ENCODE peak calls at places on chromosomes 7 and 10, in seven cellular contexts. P is tibial nerve, V is NB4, Y is ovary, E is thoracic aorta, K is right atrium auricular region, H is epithelial cell of esophagus. Q is an unnamed sample.

GRCh38 chr7:121394709-121395140 is 1.4 kb downstream of the FAM3C start:
- DNase-seq in P (no peak), E (no peak), K (no peak), H (no peak), Y (no peak), V (peak; percentile 15), Q (no peak)

GRCh38 chr7:23530355-23530754 is 1.4 kb downstream of the TRA2A start:
- DNase-seq in K (no peak), P (no peak), V (peak; percentile 62), E (no peak), H (peak; percentile 55), Y (no peak), Q (peak; percentile 45)

GRCh38 chr10:21507066-21507669 is 18.3 kb downstream of the SKIDA1 start:
- DNase-seq in P (no peak), V (no peak), H (no peak), E (no peak), Y (no peak), K (no peak), Q (no peak)

GRCh38 chr10:84179059-84179710 is 5.6 kb downstream of the GPR15LG start:
- DNase-seq in E (no peak), H (peak; percentile 100), V (no peak), Y (no peak), P (no peak), K (no peak), Q (no peak)

GRCh38 chr7:7779888-7780287 is 61.5 kb upstream of the RPA3 start:
- DNase-seq in H (no peak), Y (no peak), V (peak; percentile 59), E (no peak), K (no peak), P (no peak), Q (no peak)

GRCh38 chr7:134686782-134687181 is 40.1 kb downstream of the BPGM start:
- DNase-seq in P (no peak), H (no peak), Y (no peak), K (no peak), E (no peak), V (no peak), Q (no peak)

GRCh38 chr7:68700414-68700813 is 897.9 kb upstream of the AUTS2 start:
- DNase-seq in V (no peak), Y (no peak), H (no peak), E (no peak), K (no peak), P (no peak), Q (no peak)

GRCh38 chr7:131007439-131008330 is 273.7 kb upstream of the KLF14 start:
- DNase-seq in E (no peak), Y (peak; percentile 60), H (peak; percentile 84), V (peak; percentile 76), K (peak; percentile 79), P (peak; percentile 67), Q (no peak)

GRCh38 chr10:122299423-122300075 is 28.5 kb downstream of the BTBD16 start:
- DNase-seq in E (no peak), V (no peak), K (peak; percentile 55), P (no peak), Y (no peak), H (no peak), Q (no peak)

GRCh38 chr7:32218741-32219283 is 148.6 kb upstream of the PDE1C start:
- DNase-seq in Y (no peak), K (no peak), P (no peak), E (no peak), H (no peak), V (no peak), Q (no peak)

GRCh38 chr7:152899482-152900166 is 140.1 kb downstream of the ACTR3B start:
- DNase-seq in P (no peak), K (peak; percentile 65), V (peak; percentile 61), E (no peak), Y (no peak), H (peak; percentile 37), Q (no peak)

GRCh38 chr10:48470893-48471805 is 133.7 kb downstream of the ARHGAP22 start:
- DNase-seq in H (peak; percentile 97), V (peak; percentile 27), P (no peak), Y (peak; percentile 26), E (no peak), K (no peak), Q (no peak)

GRCh38 chr7:1246871-1247526 is 14.3 kb downstream of the UNCX start:
- DNase-seq in P (no peak), H (no peak), K (no peak), V (no peak), Y (no peak), E (no peak), Q (no peak)

GRCh38 chr10:58304099-58304633 is 30.6 kb upstream of the UBE2D1 start:
- DNase-seq in H (no peak), Y (no peak), V (no peak), P (no peak), K (no peak), E (no peak), Q (no peak)

GRCh38 chr10:4043897-4044296 is 258.9 kb upstream of the KLF6 start:
- DNase-seq in E (no peak), K (no peak), Y (no peak), P (no peak), V (no peak), H (no peak), Q (no peak)

GRCh38 chr10:130833596-130833995 is 477.9 kb downstream of the TCERG1L start:
- DNase-seq in H (no peak), K (no peak), V (no peak), Y (no peak), P (no peak), E (no peak), Q (no peak)

GRCh38 chr10:36254191-36254590 is 612.1 kb upstream of the FZD8 start:
- DNase-seq in E (no peak), K (peak; percentile 73), Y (peak; percentile 39), P (peak; percentile 88), V (no peak), H (peak; percentile 65), Q (no peak)

GRCh38 chr10:35012781-35013180 is 77.4 kb downstream of the CUL2 start:
- DNase-seq in Y (no peak), K (no peak), H (no peak), V (no peak), P (no peak), E (no peak), Q (no peak)
- H3K4me3 ChIP-seq in Y (no peak overlapping the region), K (no peak overlapping the region), H (no peak overlapping the region), V (no peak overlapping the region), P (no peak overlapping the region), E (no peak overlapping the region), Q (no peak overlapping the region)

GRCh38 chr7:127551941-127552340 is 33.5 kb downstream of the GCC1 start:
- DNase-seq in K (no peak), H (no peak), V (no peak), Y (no peak), P (no peak), E (no peak), Q (no peak)

GRCh38 chr7:127546313-127546712 is 39.1 kb downstream of the GCC1 start:
- DNase-seq in V (no peak), E (no peak), H (no peak), K (no peak), P (no peak), Y (no peak), Q (no peak)

DNA sequence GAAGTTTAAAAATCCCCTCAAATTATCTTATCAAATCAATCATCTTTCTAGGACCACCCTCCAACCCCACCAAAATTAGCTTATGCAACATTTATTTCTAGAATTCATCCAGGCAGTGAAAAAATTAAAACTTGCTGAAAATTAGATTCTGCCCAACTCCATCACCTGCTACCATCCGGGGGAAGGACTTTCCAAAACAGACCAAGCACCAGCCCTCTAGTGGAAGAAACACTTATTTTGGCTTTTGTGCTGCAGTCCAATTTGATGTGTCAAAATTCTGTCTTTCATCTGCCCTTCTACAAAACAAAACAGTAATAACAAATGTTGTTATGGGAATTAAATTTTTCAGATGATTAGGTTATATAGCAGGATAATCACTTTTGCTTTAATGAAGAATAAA is 35.1 kb downstream of the GCC1 start:
- DNase-seq in E (no peak), V (no peak), H (no peak), K (no peak), Y (no peak), P (no peak), Q (no peak)
- TF ChIP-seq CTCF in E (no peak), V (peak; percentile 20), H (peak; percentile 23), K (no peak), Y (no peak), P (no peak), Q (peak; percentile 22)

DNA sequence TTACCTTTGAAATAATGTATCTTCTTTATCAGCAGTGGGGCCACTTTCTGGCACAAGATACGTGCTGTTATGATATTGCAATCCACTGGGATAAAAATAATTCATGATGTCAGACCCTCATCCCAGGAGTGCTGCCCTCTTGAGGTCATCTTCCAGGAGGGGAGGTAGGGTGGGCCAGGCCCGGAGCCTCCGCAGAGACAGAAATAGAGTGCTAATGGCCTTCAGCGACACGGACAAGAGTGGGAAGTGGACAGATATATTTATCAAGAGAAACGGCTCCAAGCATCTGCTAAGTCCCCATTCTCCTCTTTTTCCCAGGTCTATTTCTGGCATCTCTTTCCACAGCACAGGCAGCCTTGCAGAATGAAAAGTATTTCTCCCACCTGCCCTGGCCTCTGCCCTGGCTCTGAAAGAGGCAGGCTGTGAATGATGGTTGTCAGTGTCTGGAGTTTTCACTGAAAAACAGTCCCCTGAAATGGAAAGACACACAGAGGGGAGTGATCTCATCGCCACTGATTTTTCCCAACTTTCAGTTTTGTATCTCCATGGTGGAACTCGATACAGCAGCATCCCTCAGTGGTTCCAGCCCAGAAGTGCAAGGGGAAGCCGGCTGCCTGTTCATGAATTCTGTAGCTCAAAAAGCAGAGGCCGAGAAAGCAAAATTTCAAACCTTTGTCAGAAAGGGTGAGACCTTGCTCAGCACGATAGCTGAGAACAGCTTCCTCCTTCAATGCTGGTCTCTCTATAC is 251.7 kb upstream of the MYO3A start:
- DNase-seq in K (no peak), V (no peak), Y (no peak), E (no peak), P (no peak), H (peak; percentile 18), Q (no peak)
- H3K4me3 ChIP-seq in K (peak overlapping the region; percentile 23), V (no peak overlapping the region), Y (no peak overlapping the region), E (peak overlapping the region; percentile 27), P (peak overlapping the region; percentile 35), H (no peak overlapping the region), Q (no peak overlapping the region)

GRCh38 chr10:101012525-101013364 is 13.1 kb downstream of the LZTS2 start:
- DNase-seq in P (peak; percentile 90), E (peak; percentile 65), H (peak; percentile 88), V (peak; percentile 92), Y (peak; percentile 91), K (peak; percentile 92), Q (no peak)

GRCh38 chr10:101013365-101013825 is 13.8 kb downstream of the LZTS2 start:
- DNase-seq in E (no peak), P (no peak), Y (peak; percentile 31), K (no peak), H (peak; percentile 67), V (no peak), Q (no peak)

GRCh38 chr10:101015582-101015973 is 15.4 kb downstream of the PDZD7 start:
- DNase-seq in P (no peak), K (no peak), Y (no peak), V (no peak), H (no peak), E (no peak), Q (no peak)

GRCh38 chr10:101014966-101015581 is 15.5 kb downstream of the LZTS2 start:
- DNase-seq in E (no peak), K (no peak), H (peak; percentile 89), V (peak; percentile 51), Y (no peak), P (no peak), Q (no peak)

GRCh38 chr10:101014230-101014884 is 14.7 kb downstream of the LZTS2 start:
- DNase-seq in K (peak; percentile 87), Y (peak; percentile 85), P (peak; percentile 93), V (peak; percentile 73), H (peak; percentile 72), E (peak; percentile 51), Q (no peak)
- TF ChIP-seq CTCF in K (peak; percentile 93), Y (peak; percentile 67), P (peak; percentile 93), V (peak; percentile 97), H (peak; percentile 94), E (peak; percentile 91), Q (peak; percentile 99)